ENCODE peak calls at places on chromosome 19, in ten cellular contexts. C, O, I, T, E, L, W, N, M and B are unnamed samples.

GRCh38 chr19:32349724-32350475 is 4.5 kb downstream of the ZNF507 start:
- DNase-seq in C (no peak), O (peak; percentile 47), I (no peak), T (no peak), E (no peak), L (peak; percentile 47), W (no peak), N (no peak), M (no peak), B (no peak)

GRCh38 chr19:3121821-3122511 is 13.9 kb upstream of the GNA15 start:
- DNase-seq in C (no peak), O (no peak), I (no peak), T (no peak), E (no peak), L (no peak), W (no peak), N (no peak), M (no peak), B (no peak)

GRCh38 chr19:36028313-36029041 is 4.2 kb downstream of the CLIP3 start:
- DNase-seq in C (no peak), O (no peak), I (no peak), T (no peak), E (no peak), L (no peak), W (no peak), N (no peak), M (no peak), B (no peak)

GRCh38 chr19:45404557-45405434 is at the start of gene PPP1R13L:
- DNase-seq in C (peak; percentile 97), O (peak; percentile 56), I (peak; percentile 77), T (peak; percentile 80), E (peak; percentile 82), L (peak; percentile 96), W (peak; percentile 77), N (no peak), M (peak; percentile 76), B (peak; percentile 64)

GRCh38 chr19:35436477-35437141 is 11.4 kb upstream of the FFAR2 start:
- DNase-seq in C (no peak), O (no peak), I (peak; percentile 24), T (peak; percentile 89), E (peak; percentile 37), L (no peak), W (no peak), N (peak; percentile 14), M (no peak), B (peak; percentile 55)

GRCh38 chr19:15156391-15156790 is 44.4 kb downstream of the NOTCH3 start:
- DNase-seq in C (no peak), O (no peak), I (no peak), T (no peak), E (no peak), L (no peak), W (no peak), N (no peak), M (no peak), B (no peak)

GRCh38 chr19:45971260-45971902 is 2.3 kb downstream of the NOVA2 start:
- DNase-seq in C (no peak), O (no peak), I (no peak), T (no peak), E (no peak), L (no peak), W (no peak), N (no peak), M (no peak), B (no peak)

GRCh38 chr19:5957132-5957531 is 20.8 kb downstream of the RANBP3 start:
- DNase-seq in C (no peak), O (peak; percentile 62), I (no peak), T (no peak), E (no peak), L (no peak), W (no peak), N (no peak), M (no peak), B (no peak)

GRCh38 chr19:30078381-30078910 is 136.4 kb downstream of the URI1 start:
- DNase-seq in C (no peak), O (no peak), I (no peak), T (no peak), E (no peak), L (no peak), W (no peak), N (no peak), M (no peak), B (no peak)

GRCh38 chr19:19115954-19116353 is 22.3 kb downstream of the TMEM161A start:
- DNase-seq in C (peak; percentile 90), O (no peak), I (no peak), T (peak; percentile 13), E (no peak), L (peak; percentile 44), W (no peak), N (no peak), M (no peak), B (no peak)

GRCh38 chr19:30001794-30002193 is 59.8 kb downstream of the URI1 start:
- DNase-seq in C (no peak), O (peak; percentile 19), I (no peak), T (peak; percentile 20), E (no peak), L (peak; percentile 10), W (peak; percentile 4), N (no peak), M (no peak), B (no peak)

DNA sequence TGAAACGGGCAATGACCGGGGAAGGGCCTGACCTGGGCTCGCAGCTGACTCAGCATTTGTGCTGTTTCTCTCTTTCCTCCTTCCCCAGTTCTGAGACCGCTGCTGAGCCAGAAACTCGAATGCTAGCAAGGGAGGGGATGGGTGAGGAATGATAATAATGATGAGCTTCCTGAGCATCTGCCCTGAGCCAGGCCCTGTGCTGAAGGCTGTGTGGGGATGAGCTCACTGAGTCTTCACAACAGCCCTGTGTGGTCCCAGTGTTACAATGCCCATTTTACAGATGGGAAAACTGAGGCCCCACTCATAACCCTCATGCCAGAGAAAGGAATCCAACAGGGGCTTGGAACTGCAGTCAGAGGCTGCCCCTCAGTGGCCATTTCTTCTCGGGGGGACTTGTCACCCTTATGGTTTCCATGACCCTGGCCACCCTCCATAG is 8.1 kb downstream of the SULT2B1 start:
- DNase-seq in C (no peak), O (no peak), I (no peak), T (no peak), E (no peak), L (peak; percentile 60), W (no peak), N (no peak), M (no peak), B (peak; percentile 23)
- TF ChIP-seq CTCF in C (peak; percentile 49), O (no peak), I (no peak), T (no peak), E (no peak), L (peak; percentile 30), W (no peak), N (no peak), M (no peak), B (peak; percentile 7)

GRCh38 chr19:14070268-14071050 is 2.1 kb upstream of the MISP3 start:
- DNase-seq in C (no peak), O (no peak), I (no peak), T (no peak), E (no peak), L (no peak), W (no peak), N (no peak), M (no peak), B (no peak)

GRCh38 chr19:14078406-14078805 is 5.8 kb downstream of the MISP3 start:
- DNase-seq in C (no peak), O (peak; percentile 38), I (no peak), T (peak; percentile 29), E (no peak), L (no peak), W (no peak), N (no peak), M (no peak), B (no peak)

GRCh38 chr19:14072535-14073231 is at the start of gene MISP3:
- DNase-seq in C (peak; percentile 81), O (no peak), I (no peak), T (peak; percentile 26), E (no peak), L (peak; percentile 73), W (no peak), N (no peak), M (no peak), B (peak; percentile 53)

GRCh38 chr19:14073925-14074838 is 1.6 kb downstream of the MISP3 start:
- DNase-seq in C (no peak), O (peak; percentile 25), I (no peak), T (no peak), E (no peak), L (peak; percentile 33), W (no peak), N (no peak), M (no peak), B (no peak)

DNA sequence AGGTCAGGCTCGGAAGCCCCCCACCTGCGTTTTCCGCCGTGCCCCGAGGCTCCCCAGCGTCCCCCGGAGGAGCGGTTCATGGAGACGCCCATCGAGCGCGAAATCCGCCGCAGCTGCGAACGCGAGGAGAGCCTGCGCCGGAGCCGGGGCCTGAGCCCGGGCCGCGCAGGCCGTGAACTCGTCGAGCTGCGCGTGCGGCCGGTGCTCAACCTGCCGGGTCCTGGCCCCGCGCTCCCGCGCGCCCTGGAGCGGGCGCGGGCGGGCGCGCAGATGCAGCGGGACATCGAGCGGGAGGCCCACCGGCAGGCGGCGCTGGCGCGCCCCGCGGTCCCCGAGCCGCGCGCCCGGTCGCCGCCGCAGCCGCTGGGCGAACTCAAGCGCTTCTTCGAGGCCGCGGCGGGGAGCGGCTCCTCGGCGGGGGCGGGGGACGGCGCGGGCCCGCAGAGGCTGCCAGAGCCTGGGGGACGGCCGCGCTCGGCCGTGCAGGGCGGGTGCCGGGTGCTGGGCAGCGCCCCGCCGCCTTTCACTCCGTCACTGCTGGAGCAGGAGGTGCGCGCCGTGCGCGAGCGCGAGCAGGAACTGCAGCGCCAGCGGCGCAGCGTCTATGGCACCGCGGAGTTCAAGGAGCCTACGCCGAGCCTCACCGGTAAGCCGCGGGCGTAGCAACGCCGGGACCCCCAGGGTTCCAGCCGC is 792 bp downstream of the MISP3 start:
- DNase-seq in C (peak; percentile 87), O (peak; percentile 82), I (peak; percentile 62), T (peak; percentile 79), E (peak; percentile 79), L (peak; percentile 85), W (peak; percentile 59), N (no peak), M (peak; percentile 51), B (peak; percentile 78)
- TF ChIP-seq CTCF in C (peak; percentile 64), O (peak; percentile 66), I (peak; percentile 94), T (peak; percentile 1), E (peak; percentile 19), L (peak; percentile 36), W (peak; percentile 21), N (peak; percentile 25), M (no peak), B (no peak)

GRCh38 chr19:57825501-57825900 is 4.6 kb upstream of the ZNF587B start:
- DNase-seq in C (no peak), O (no peak), I (no peak), T (no peak), E (no peak), L (no peak), W (no peak), N (no peak), M (no peak), B (no peak)

GRCh38 chr19:57829316-57829715 is 783 bp upstream of the ZNF587B start:
- DNase-seq in C (no peak), O (peak; percentile 40), I (no peak), T (peak; percentile 83), E (no peak), L (no peak), W (peak; percentile 5), N (no peak), M (no peak), B (peak; percentile 74)

GRCh38 chr19:57830071-57830602 is at the start of gene ZNF587B:
- DNase-seq in C (peak; percentile 97), O (peak; percentile 74), I (peak; percentile 53), T (peak; percentile 90), E (no peak), L (peak; percentile 79), W (peak; percentile 78), N (no peak), M (peak; percentile 48), B (peak; percentile 73)
- TF ChIP-seq CTCF in C (peak; percentile 61), O (peak; percentile 41), I (peak; percentile 27), T (no peak), E (peak; percentile 20), L (peak; percentile 60), W (peak; percentile 54), N (peak; percentile 19), M (no peak), B (peak; percentile 38)

GRCh38 chr19:4375620-4376228 is 24.6 kb downstream of the SH3GL1 start:
- DNase-seq in C (peak; percentile 79), O (peak; percentile 81), I (peak; percentile 48), T (peak; percentile 85), E (peak; percentile 68), L (peak; percentile 71), W (peak; percentile 59), N (no peak), M (peak; percentile 54), B (peak; percentile 87)
- TF ChIP-seq CTCF in C (peak; percentile 70), O (peak; percentile 69), I (peak; percentile 26), T (peak; percentile 45), E (peak; percentile 56), L (peak; percentile 33), W (peak; percentile 75), N (peak; percentile 46), M (no peak), B (peak; percentile 59)